ENCODE peak calls at places on chromosomes 13 and 19, in six cellular contexts. G is ovary, I is heart right ventricle, S is activated B cell treated with CpG ODN at 0.5 μM for 24 hours, H is neural crest cell, F is fibroblast of lung. L is an unnamed sample.

GRCh38 chr13:98784666-98785065 is 32.2 kb upstream of the SLC15A1 start:
- DNase-seq in G (no peak), I (no peak), S (no peak), H (no peak), F (no peak), L (no peak)

GRCh38 chr13:46687810-46688209 is 109.2 kb downstream of the ESD start:
- DNase-seq in G (no peak), I (no peak), S (no peak), H (no peak), F (peak; percentile 53), L (no peak)

GRCh38 chr19:37905936-37906867 is at the start of gene WDR87:
- DNase-seq in G (no peak), I (no peak), S (no peak), H (peak; percentile 79), F (no peak), L (peak; percentile 83)

GRCh38 chr19:8571006-8571411 is 6.2 kb downstream of the MYO1F start:
- DNase-seq in G (no peak), I (peak; percentile 29), S (no peak), H (no peak), F (peak; percentile 20), L (no peak)

GRCh38 chr19:40807147-40808020 is 8.4 kb downstream of the EGLN2 start:
- DNase-seq in G (no peak), I (no peak), S (no peak), H (no peak), F (no peak), L (no peak)

GRCh38 chr13:30038884-30039283 is 188.5 kb upstream of the UBL3 start:
- DNase-seq in G (no peak), I (no peak), S (no peak), H (no peak), F (no peak), L (no peak)

GRCh38 chr19:42596391-42597071 is 1.8 kb upstream of the CEACAM8 start:
- DNase-seq in G (no peak), I (no peak), S (peak; percentile 56), H (peak; percentile 65), F (peak; percentile 7), L (peak; percentile 71)

GRCh38 chr13:44303681-44304432 is 69.8 kb upstream of the SERP2 start:
- DNase-seq in G (peak; percentile 60), I (peak; percentile 85), S (no peak), H (no peak), F (no peak), L (no peak)

GRCh38 chr13:24216176-24216575 is 55.7 kb downstream of the SPATA13 start:
- DNase-seq in G (no peak), I (no peak), S (no peak), H (no peak), F (no peak), L (no peak)

GRCh38 chr19:41548954-41549688 is 26.8 kb upstream of the CEACAM21 start:
- DNase-seq in G (no peak), I (peak; percentile 35), S (no peak), H (peak; percentile 2), F (no peak), L (no peak)

GRCh38 chr19:44305457-44305856 is 632 bp upstream of the ZNF235 start:
- DNase-seq in G (no peak), I (no peak), S (no peak), H (no peak), F (no peak), L (no peak)

GRCh38 chr13:26549713-26550112 is 7.8 kb upstream of the WASF3 start:
- DNase-seq in G (no peak), I (no peak), S (no peak), H (no peak), F (no peak), L (no peak)

GRCh38 chr19:52170863-52171320 is 529 bp downstream of the ZNF836 start:
- DNase-seq in G (peak; percentile 66), I (peak; percentile 18), S (peak; percentile 18), H (peak; percentile 20), F (no peak), L (peak; percentile 52)

GRCh38 chr13:50080158-50080855 is 65.1 kb downstream of the KCNRG start:
- DNase-seq in G (no peak), I (no peak), S (peak; percentile 29), H (peak; percentile 12), F (peak; percentile 65), L (peak; percentile 44)

GRCh38 chr19:31733591-31733990 is 384.4 kb upstream of the TSHZ3 start:
- DNase-seq in G (no peak), I (no peak), S (no peak), H (no peak), F (no peak), L (no peak)

GRCh38 chr19:19547674-19548345 is 9.7 kb downstream of the CILP2 start:
- DNase-seq in G (no peak), I (no peak), S (no peak), H (no peak), F (no peak), L (no peak)

GRCh38 chr13:112032186-112032835 is 34.6 kb upstream of the SOX1 start:
- DNase-seq in G (no peak), I (no peak), S (no peak), H (no peak), F (no peak), L (no peak)

GRCh38 chr19:1705367-1705766 is 47.9 kb upstream of the ONECUT3 start:
- DNase-seq in G (no peak), I (no peak), S (no peak), H (no peak), F (no peak), L (no peak)

GRCh38 chr19:21326169-21326568 is 3.0 kb downstream of the ZNF708 start:
- DNase-seq in G (no peak), I (no peak), S (no peak), H (no peak), F (no peak), L (no peak)

GRCh38 chr19:21328402-21328801 is 808 bp downstream of the ZNF708 start:
- DNase-seq in G (no peak), I (no peak), S (no peak), H (no peak), F (no peak), L (peak; percentile 4)

DNA sequence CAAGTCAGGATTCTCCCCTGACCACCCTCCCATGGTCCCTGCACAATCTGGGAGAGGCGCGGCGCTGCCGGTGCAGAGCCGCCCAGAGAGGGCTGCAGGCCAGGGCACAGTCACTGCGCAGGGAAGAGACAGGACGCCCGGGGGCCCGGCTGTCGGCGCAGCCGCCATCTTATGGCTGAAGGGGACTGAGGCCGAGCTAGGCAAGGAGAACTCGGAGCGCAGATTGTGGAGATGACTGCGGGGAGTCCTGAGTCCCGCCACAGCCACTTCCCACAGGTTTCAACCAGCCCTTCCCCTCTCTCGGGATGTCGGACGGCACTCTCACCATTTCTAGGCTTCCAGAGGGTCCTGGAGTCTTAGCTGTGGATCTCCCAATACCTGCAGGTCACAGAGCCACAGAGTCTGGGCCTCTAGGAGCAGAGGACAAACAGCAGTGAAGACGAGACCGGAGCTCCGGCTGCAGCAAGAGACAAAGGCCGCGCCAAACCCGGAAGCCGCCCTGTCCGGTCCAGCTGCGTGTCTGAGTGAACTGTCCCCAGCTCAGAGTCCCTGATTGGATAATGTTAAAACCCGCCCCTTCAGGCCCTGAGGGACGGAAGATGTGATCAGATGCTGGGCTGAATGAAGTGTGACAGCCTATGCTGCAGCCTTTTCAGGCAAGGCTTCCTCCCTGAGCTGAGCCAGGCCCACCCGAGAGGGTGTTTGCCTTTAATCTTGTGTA is at the start of gene ZNF708:
- DNase-seq in G (peak; percentile 82), I (peak; percentile 93), S (peak; percentile 55), H (peak; percentile 73), F (peak; percentile 91), L (peak; percentile 78)
- TF ChIP-seq CTCF in G (no peak), I (no peak), S (no peak), H (no peak), F (no peak), L (no peak)

DNA sequence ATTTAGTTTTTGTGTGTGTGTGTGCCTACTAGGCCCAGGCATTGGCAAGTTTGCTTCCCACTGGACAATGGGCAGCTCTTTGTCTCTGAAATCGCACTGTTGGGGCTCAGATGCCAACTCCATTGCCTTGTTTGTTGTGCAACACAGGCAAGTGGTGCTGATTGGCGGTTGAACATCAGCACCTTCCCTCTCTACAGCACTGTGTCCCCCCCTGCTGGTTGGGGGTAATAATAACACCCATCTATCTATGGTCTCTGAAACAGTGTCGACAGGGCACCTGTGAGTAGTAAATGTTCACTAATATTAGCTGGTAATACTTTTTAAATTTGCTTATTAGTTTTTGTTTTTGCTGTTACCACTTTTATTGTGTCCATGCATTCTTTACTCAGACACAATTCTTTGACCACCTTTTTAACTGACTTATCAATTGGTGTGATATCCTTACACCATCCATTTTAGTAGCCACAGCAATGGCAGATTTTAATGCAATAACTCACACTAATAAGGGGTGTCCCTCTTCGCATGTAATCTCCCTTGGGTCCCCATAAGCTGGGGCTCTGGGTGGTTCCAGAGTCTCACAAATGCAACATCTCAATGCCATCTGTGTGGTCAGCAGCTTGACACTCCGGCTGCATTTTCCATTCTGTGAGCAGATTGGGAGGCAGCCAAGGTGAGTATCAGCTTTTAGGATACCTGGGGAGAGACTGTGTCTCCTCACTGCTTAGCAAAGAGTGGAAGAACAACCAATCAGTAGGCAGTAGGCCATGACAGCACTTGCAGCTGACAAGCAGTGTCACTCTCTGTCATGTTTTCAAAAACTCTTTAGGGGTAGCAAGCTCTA is 47.7 kb upstream of the UQCRFS1 start:
- DNase-seq in G (no peak), I (no peak), S (no peak), H (peak; percentile 53), F (no peak), L (peak; percentile 60)
- TF ChIP-seq CTCF in G (no peak), I (no peak), S (no peak), H (peak; percentile 68), F (peak; percentile 30), L (peak; percentile 69)

GRCh38 chr19:48010932-48011758 is 16.7 kb downstream of the ELSPBP1 start:
- DNase-seq in G (no peak), I (no peak), S (no peak), H (no peak), F (no peak), L (no peak)

GRCh38 chr19:48000846-48001245 is 6.4 kb downstream of the ELSPBP1 start:
- DNase-seq in G (no peak), I (no peak), S (no peak), H (no peak), F (no peak), L (no peak)

GRCh38 chr19:48004236-48004635 is 9.8 kb downstream of the ELSPBP1 start:
- DNase-seq in G (no peak), I (no peak), S (no peak), H (no peak), F (no peak), L (no peak)

DNA sequence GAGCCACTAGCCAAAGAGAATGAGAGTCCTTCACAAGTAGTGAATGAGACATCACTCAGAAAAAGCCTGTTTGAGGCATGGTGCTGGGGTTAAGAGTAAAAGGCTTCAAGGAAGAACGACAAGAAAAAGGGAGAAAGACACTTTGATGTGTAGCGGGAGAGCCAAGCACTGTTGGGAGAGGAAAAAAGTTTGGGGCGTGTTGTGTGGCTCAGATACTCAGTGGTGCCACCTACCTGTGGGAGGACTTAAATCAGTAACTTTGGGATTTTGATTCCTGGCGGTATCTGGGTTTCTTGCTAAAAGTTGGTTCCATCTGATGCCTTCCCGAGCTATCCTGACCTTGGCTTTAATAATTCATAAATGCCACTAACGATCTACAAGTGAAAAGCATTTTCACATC is 12.3 kb downstream of the ELSPBP1 start:
- DNase-seq in G (no peak), I (no peak), S (no peak), H (no peak), F (no peak), L (no peak)
- TF ChIP-seq CTCF in G (no peak), I (no peak), S (no peak), H (peak; percentile 40), F (no peak), L (no peak)

DNA sequence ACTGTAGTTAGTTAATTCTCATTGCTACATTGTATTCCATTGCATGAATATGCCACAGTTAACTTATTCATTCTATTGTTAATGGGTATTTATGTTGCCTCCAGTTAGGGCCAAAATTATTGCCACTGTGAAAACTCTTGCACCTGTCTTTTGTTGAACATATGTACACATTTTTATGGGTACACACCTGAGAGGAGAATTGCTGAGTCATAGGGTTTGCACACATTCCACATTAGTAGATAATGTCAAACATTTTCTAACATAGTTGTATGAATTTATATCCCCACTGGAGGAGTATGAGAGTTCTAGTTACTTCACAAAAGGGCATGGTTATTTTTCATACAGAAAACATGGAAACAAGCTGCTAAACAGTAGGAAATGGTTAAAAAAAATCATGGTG is 338.4 kb downstream of the FOXO1 start:
- DNase-seq in G (no peak), I (no peak), S (no peak), H (no peak), F (no peak), L (no peak)
- TF ChIP-seq CTCF in G (no peak), I (no peak), S (no peak), H (no peak), F (no peak), L (no peak)

L was measured in nephron progenitor cell.